ENCODE peak calls at places on chromosome 21, in seven cellular contexts. V is aorta, Z is mucosa of gallbladder, J is NCI-H1436, K is skeletal muscle cell, A is NCI-H774, G is heart left ventricle. Y is an unnamed sample.

GRCh38 chr21:41739936-41740335 is 26.9 kb downstream of the RIPK4 start:
- DNase-seq in V (peak), Z (no peak), J (no peak), K (no peak), A (no peak), G (no peak), Y (no peak)

GRCh38 chr21:28906841-28907240 is 85.8 kb downstream of the LTN1 start:
- DNase-seq in V (no peak), Z (no peak), J (no peak), K (no peak), A (no peak), G (no peak), Y (no peak)

GRCh38 chr21:27498025-27498424 is 531.1 kb upstream of the ADAMTS5 start:
- DNase-seq in V (no peak), Z (no peak), J (no peak), K (no peak), A (no peak), G (no peak), Y (no peak)

GRCh38 chr21:44365251-44365966 is 12.0 kb downstream of the TRPM2 start:
- DNase-seq in V (peak), Z (no peak), J (no peak), K (no peak), A (no peak), G (peak), Y (no peak)

GRCh38 chr21:46096596-46096981 is 1.3 kb upstream of the COL6A2 start:
- DNase-seq in V (peak), Z (peak), J (no peak), K (no peak), A (no peak), G (peak), Y (no peak)

GRCh38 chr21:16708431-16708830 is 804.4 kb upstream of the CXADR start:
- DNase-seq in V (no peak), Z (no peak), J (no peak), K (peak), A (no peak), G (no peak), Y (no peak)

GRCh38 chr21:42071146-42071737 is at the start of gene UMODL1:
- DNase-seq in V (peak), Z (no peak), J (no peak), K (no peak), A (no peak), G (no peak), Y (no peak)

GRCh38 chr21:33650929-33651505 is 8.7 kb downstream of the ITSN1 start:
- DNase-seq in V (no peak), Z (no peak), J (no peak), K (no peak), A (no peak), G (no peak), Y (no peak)

GRCh38 chr21:41716756-41717155 is 50.1 kb downstream of the RIPK4 start:
- DNase-seq in V (no peak), Z (no peak), J (no peak), K (no peak), A (no peak), G (no peak), Y (no peak)

GRCh38 chr21:44397431-44398031 is 44.1 kb downstream of the TRPM2 start:
- DNase-seq in V (no peak), Z (peak), J (no peak), K (no peak), A (no peak), G (no peak), Y (no peak)

GRCh38 chr21:27513825-27514224 is 546.9 kb upstream of the ADAMTS5 start:
- DNase-seq in V (no peak), Z (no peak), J (no peak), K (no peak), A (no peak), G (no peak), Y (no peak)

GRCh38 chr21:44259082-44259705 is 2.5 kb downstream of the DNMT3L start:
- DNase-seq in V (peak), Z (no peak), J (no peak), K (no peak), A (no peak), G (no peak), Y (no peak)

GRCh38 chr21:9741343-9741742 is 780.0 kb upstream of the TPTE start:
- DNase-seq in V (no peak), Z (no peak), J (no peak), K (no peak), A (no peak), G (no peak), Y (no peak)

GRCh38 chr21:44933199-44933937 is 6.5 kb upstream of the SLX9 start:
- DNase-seq in V (peak), Z (no peak), J (no peak), K (no peak), A (no peak), G (no peak), Y (no peak)

GRCh38 chr21:38273745-38274544 is 17.2 kb downstream of the KCNJ15 start:
- DNase-seq in V (no peak), Z (no peak), J (no peak), K (no peak), A (no peak), G (no peak), Y (no peak)

GRCh38 chr21:43797415-43797814 is 8.0 kb downstream of the RRP1 start:
- DNase-seq in V (no peak), Z (no peak), J (no peak), K (no peak), A (no peak), G (no peak), Y (no peak)

GRCh38 chr21:18620421-18620820 is 216.8 kb upstream of the TMPRSS15 start:
- DNase-seq in V (no peak), Z (no peak), J (no peak), K (no peak), A (no peak), G (no peak), Y (no peak)

GRCh38 chr21:45226540-45227326 is 61.0 kb downstream of the POFUT2 start:
- DNase-seq in V (no peak), Z (no peak), J (no peak), K (no peak), A (no peak), G (no peak), Y (no peak)

GRCh38 chr21:36613064-36613463 is 85.9 kb upstream of the SIM2 start:
- DNase-seq in V (no peak), Z (no peak), J (no peak), K (no peak), A (peak), G (no peak), Y (no peak)

GRCh38 chr21:14982336-14982735 is 82.5 kb downstream of the NRIP1 start:
- DNase-seq in V (no peak), Z (no peak), J (no peak), K (no peak), A (no peak), G (no peak), Y (no peak)

Y was measured in LoVo.